ENCODE peak calls at places on chromosomes 7 and 10, in four cellular contexts. One of them, this sample, is unnamed.

GRCh38 chr10:124744047-124744687 is at the start of gene FAM53B:
- DNase-seq in K562: peak
- DNase-seq in GM12878: no peak
- DNase-seq in HepG2: no peak
- DNase-seq in this sample: peak

GRCh38 chr10:42149722-42150427 is 488.5 kb downstream of the ZNF33B start:
- DNase-seq in K562: no peak
- DNase-seq in GM12878: no peak
- DNase-seq in HepG2: no peak
- DNase-seq in this sample: no peak

GRCh38 chr7:128427289-128427891 is 17.6 kb upstream of the IMPDH1 start:
- DNase-seq in K562: peak
- DNase-seq in GM12878: no peak
- DNase-seq in HepG2: peak
- DNase-seq in this sample: no peak

GRCh38 chr10:80501381-80501912 is 36.3 kb upstream of the SH2D4B start:
- DNase-seq in K562: no peak
- DNase-seq in GM12878: no peak
- DNase-seq in HepG2: no peak
- DNase-seq in this sample: no peak

GRCh38 chr7:158125091-158125490 is 462.5 kb downstream of the PTPRN2 start:
- DNase-seq in K562: no peak
- DNase-seq in GM12878: no peak
- DNase-seq in HepG2: no peak
- DNase-seq in this sample: no peak

GRCh38 chr7:128215281-128215680 is 25.8 kb upstream of the LEP start:
- DNase-seq in K562: no peak
- DNase-seq in GM12878: no peak
- DNase-seq in HepG2: no peak
- DNase-seq in this sample: no peak

GRCh38 chr10:119248681-119249080 is 41.3 kb downstream of the GRK5 start:
- DNase-seq in K562: no peak
- DNase-seq in GM12878: no peak
- DNase-seq in HepG2: no peak
- DNase-seq in this sample: no peak

GRCh38 chr7:155665957-155666287 is 21.5 kb downstream of the RBM33 start:
- DNase-seq in K562: peak
- DNase-seq in GM12878: no peak
- DNase-seq in HepG2: no peak
- DNase-seq in this sample: no peak

GRCh38 chr10:71234970-71235681 is 22.8 kb downstream of the UNC5B start:
- DNase-seq in K562: peak
- DNase-seq in GM12878: no peak
- DNase-seq in HepG2: no peak
- DNase-seq in this sample: no peak

GRCh38 chr10:12042409-12042796 is 206 bp downstream of the UPF2 start:
- DNase-seq in K562: peak
- DNase-seq in GM12878: no peak
- DNase-seq in HepG2: no peak
- DNase-seq in this sample: no peak

GRCh38 chr10:77163670-77164348 is 473.8 kb downstream of the KCNMA1 start:
- DNase-seq in K562: peak
- DNase-seq in GM12878: no peak
- DNase-seq in HepG2: peak
- DNase-seq in this sample: no peak

GRCh38 chr10:120426306-120426705 is 30.7 kb upstream of the PLPP4 start:
- DNase-seq in K562: no peak
- DNase-seq in GM12878: no peak
- DNase-seq in HepG2: no peak
- DNase-seq in this sample: no peak

GRCh38 chr7:139798221-139798620 is 20.4 kb upstream of the HIPK2 start:
- DNase-seq in K562: no peak
- DNase-seq in GM12878: peak
- DNase-seq in HepG2: no peak
- DNase-seq in this sample: no peak

GRCh38 chr7:149861728-149862045 is 12.1 kb upstream of the ATP6V0E2 start:
- DNase-seq in K562: no peak
- DNase-seq in GM12878: no peak
- DNase-seq in HepG2: no peak
- DNase-seq in this sample: no peak

GRCh38 chr10:102016416-102016815 is 39.6 kb downstream of the ARMH3 start:
- DNase-seq in K562: no peak
- DNase-seq in GM12878: no peak
- DNase-seq in HepG2: no peak
- DNase-seq in this sample: no peak

GRCh38 chr10:132777441-132777840 is 8.5 kb downstream of the NKX6-2 start:
- DNase-seq in K562: no peak
- DNase-seq in GM12878: no peak
- DNase-seq in HepG2: no peak
- DNase-seq in this sample: no peak

GRCh38 chr7:12620371-12620770 is 49.9 kb downstream of the SCIN start:
- DNase-seq in K562: no peak
- DNase-seq in GM12878: no peak
- DNase-seq in HepG2: no peak
- DNase-seq in this sample: no peak

GRCh38 chr7:44959433-44959951 is 19.3 kb downstream of the MYO1G start:
- DNase-seq in K562: peak
- DNase-seq in GM12878: no peak
- DNase-seq in HepG2: no peak
- DNase-seq in this sample: no peak

GRCh38 chr10:104640339-104641149 is 546 bp upstream of the SORCS3 start:
- DNase-seq in K562: no peak
- DNase-seq in GM12878: no peak
- DNase-seq in HepG2: no peak
- DNase-seq in this sample: peak

GRCh38 chr7:42843209-42843800 is 68.6 kb downstream of the C7orf25 start:
- DNase-seq in K562: peak
- DNase-seq in GM12878: no peak
- DNase-seq in HepG2: peak
- DNase-seq in this sample: peak
- TF ChIP-seq ETV6 in K562: no peak
- TF ChIP-seq ETV6 in GM12878: no peak
- TF ChIP-seq ETV6 in HepG2: no peak
- TF ChIP-seq ETV6 in this sample: no peak

GRCh38 chr7:70380315-70381027 is 751.5 kb upstream of the GALNT17 start:
- DNase-seq in K562: no peak
- DNase-seq in GM12878: no peak
- DNase-seq in HepG2: no peak
- DNase-seq in this sample: no peak
- TF ChIP-seq SP1 in K562: no peak
- TF ChIP-seq SP1 in GM12878: no peak
- TF ChIP-seq SP1 in HepG2: no peak
- TF ChIP-seq SP1 in this sample: no peak

GRCh38 chr10:113133497-113133896 is 183.4 kb downstream of the TCF7L2 start:
- DNase-seq in K562: no peak
- DNase-seq in GM12878: no peak
- DNase-seq in HepG2: no peak
- DNase-seq in this sample: no peak
- TF ChIP-seq ETV6 in K562: no peak
- TF ChIP-seq ETV6 in GM12878: no peak
- TF ChIP-seq ETV6 in HepG2: no peak
- TF ChIP-seq ETV6 in this sample: no peak

GRCh38 chr10:24873281-24873683 is 79.1 kb downstream of the PRTFDC1 start:
- DNase-seq in K562: peak
- DNase-seq in GM12878: no peak
- DNase-seq in HepG2: peak
- DNase-seq in this sample: no peak
- TF ChIP-seq SP1 in K562: no peak
- TF ChIP-seq SP1 in GM12878: no peak
- TF ChIP-seq SP1 in HepG2: no peak
- TF ChIP-seq SP1 in this sample: no peak

GRCh38 chr7:79461660-79462059 is 8.2 kb upstream of the MAGI2 start:
- DNase-seq in K562: no peak
- DNase-seq in GM12878: no peak
- DNase-seq in HepG2: peak
- DNase-seq in this sample: no peak
- TF ChIP-seq ETV6 in K562: no peak
- TF ChIP-seq ETV6 in GM12878: no peak
- TF ChIP-seq ETV6 in HepG2: no peak
- TF ChIP-seq ETV6 in this sample: no peak

DNA sequence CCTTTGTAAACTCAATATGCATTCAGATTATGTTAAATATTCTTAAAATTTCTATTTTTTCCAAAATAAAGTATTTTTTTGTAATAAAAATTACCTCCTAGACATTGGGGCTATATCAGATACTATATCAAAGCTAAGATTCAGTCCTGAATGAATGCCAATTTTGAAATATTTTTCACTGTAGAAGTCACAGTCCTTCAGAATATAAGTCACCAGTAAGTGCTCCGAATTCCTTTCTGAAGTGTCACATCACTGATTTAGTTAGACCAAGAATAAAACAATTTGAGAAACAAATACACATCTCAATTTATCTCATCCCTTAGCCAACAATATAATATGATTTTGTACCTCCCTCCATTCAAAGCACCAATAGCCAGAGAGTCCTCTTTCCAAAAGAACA is 33.9 kb upstream of the GSAP start:
- DNase-seq in K562: no peak
- DNase-seq in GM12878: no peak
- DNase-seq in HepG2: no peak
- DNase-seq in this sample: no peak
- TF ChIP-seq SP1 in K562: no peak
- TF ChIP-seq SP1 in GM12878: no peak
- TF ChIP-seq SP1 in HepG2: no peak
- TF ChIP-seq SP1 in this sample: no peak

GRCh38 chr10:91226093-91226492 is 5.6 kb downstream of the PCGF5 start:
- DNase-seq in K562: no peak
- DNase-seq in GM12878: no peak
- DNase-seq in HepG2: no peak
- DNase-seq in this sample: no peak
- TF ChIP-seq ETV6 in K562: no peak
- TF ChIP-seq ETV6 in GM12878: no peak
- TF ChIP-seq ETV6 in HepG2: no peak
- TF ChIP-seq ETV6 in this sample: no peak

This sample was measured in WTC11.